ENCODE peak calls at places on chromosomes 13 and 19, in ten cellular contexts. U, F, Z, T, P, L, A, M, Q and X are unnamed samples.

GRCh38 chr19:16542894-16543498 is 759 bp upstream of the CHERP start:
- DNase-seq in M (peak; percentile 11), P (no peak), A (no peak), Z (no peak), T (no peak), Q (no peak), U (peak; percentile 44), L (no peak), F (no peak), X (no peak)

GRCh38 chr19:3073159-3073563 is 10.9 kb upstream of the TLE5 start:
- DNase-seq in Z (no peak), M (peak; percentile 52), P (peak; percentile 58), Q (peak; percentile 47), T (no peak), L (peak; percentile 76), F (peak; percentile 85), U (peak; percentile 51), A (no peak), X (no peak)

GRCh38 chr13:75839418-75839817 is 203.3 kb downstream of the LMO7 start:
- DNase-seq in F (no peak), T (no peak), L (no peak), A (no peak), Z (no peak), M (no peak), P (no peak), U (no peak), Q (no peak), X (no peak)

GRCh38 chr13:52744842-52745241 is 5.2 kb upstream of the CNMD start:
- DNase-seq in U (no peak), Z (no peak), F (no peak), A (no peak), Q (no peak), P (no peak), L (no peak), M (no peak), T (no peak), X (no peak)

GRCh38 chr13:32031025-32031814 is at the start of gene FRY:
- DNase-seq in U (peak; percentile 70), F (peak; percentile 93), P (peak; percentile 41), A (peak; percentile 46), T (peak; percentile 34), Q (peak; percentile 50), L (no peak), M (peak; percentile 93), Z (peak; percentile 46), X (no peak)

GRCh38 chr19:15426485-15427349 is 7.9 kb upstream of the AKAP8L start:
- DNase-seq in Q (no peak), A (no peak), Z (no peak), M (no peak), F (no peak), T (no peak), P (peak; percentile 24), L (no peak), U (no peak), X (no peak)

GRCh38 chr13:31835932-31836331 is 96.6 kb downstream of the RXFP2 start:
- DNase-seq in L (no peak), T (no peak), F (peak; percentile 29), U (peak; percentile 90), Z (no peak), M (no peak), Q (no peak), A (no peak), P (no peak), X (no peak)

GRCh38 chr13:67390462-67391093 is 160.4 kb upstream of the PCDH9 start:
- DNase-seq in A (no peak), F (no peak), Q (no peak), Z (no peak), U (no peak), M (no peak), L (no peak), P (peak; percentile 1), T (no peak), X (no peak)

GRCh38 chr13:51342706-51343105 is 3.2 kb downstream of the SERPINE3 start:
- DNase-seq in F (no peak), L (no peak), P (no peak), Z (no peak), U (no peak), Q (no peak), T (no peak), A (no peak), M (no peak), X (no peak)

GRCh38 chr19:18232540-18233223 is 6.4 kb upstream of the PDE4C start:
- DNase-seq in Q (peak; percentile 52), M (peak; percentile 89), A (no peak), F (peak; percentile 46), T (no peak), U (no peak), P (peak; percentile 58), Z (no peak), L (no peak), X (no peak)